ENCODE peak calls at places on chromosomes 11 and 22, in ten cellular contexts. One of them, this sample, is unnamed.

GRCh38 chr11:43835104-43835503 is 45.5 kb upstream of the ALKBH3 start:
- DNase-seq in CD4-positive, alpha-beta T cell: no peak
- DNase-seq in left ventricle myocardium inferior: no peak
- DNase-seq in colonic mucosa: no peak
- DNase-seq in neural crest cell: no peak
- DNase-seq in type B pancreatic cell: no peak
- DNase-seq in prostate gland: peak; percentile 19
- DNase-seq in HFFc6: no peak
- DNase-seq in pancreas: no peak
- DNase-seq in omental fat pad: no peak
- DNase-seq in this sample: no peak

GRCh38 chr11:117232911-117233409 is 489 bp downstream of the RNF214 start:
- DNase-seq in type B pancreatic cell: no peak
- DNase-seq in HFFc6: no peak
- DNase-seq in left ventricle myocardium inferior: no peak
- DNase-seq in prostate gland: no peak
- DNase-seq in neural crest cell: peak; percentile 33
- DNase-seq in pancreas: peak; percentile 50
- DNase-seq in omental fat pad: no peak
- DNase-seq in colonic mucosa: no peak
- DNase-seq in CD4-positive, alpha-beta T cell: no peak
- DNase-seq in this sample: no peak

GRCh38 chr22:47210686-47211085 is 448.2 kb downstream of the TBC1D22A start:
- DNase-seq in CD4-positive, alpha-beta T cell: no peak
- DNase-seq in prostate gland: no peak
- DNase-seq in HFFc6: no peak
- DNase-seq in left ventricle myocardium inferior: no peak
- DNase-seq in pancreas: no peak
- DNase-seq in omental fat pad: no peak
- DNase-seq in neural crest cell: no peak
- DNase-seq in type B pancreatic cell: no peak
- DNase-seq in colonic mucosa: peak; percentile 7
- DNase-seq in this sample: no peak

GRCh38 chr11:65786008-65786785 is 666 bp upstream of the OVOL1 start:
- DNase-seq in CD4-positive, alpha-beta T cell: no peak
- DNase-seq in left ventricle myocardium inferior: no peak
- DNase-seq in HFFc6: no peak
- DNase-seq in neural crest cell: no peak
- DNase-seq in omental fat pad: no peak
- DNase-seq in pancreas: peak; percentile 17
- DNase-seq in type B pancreatic cell: no peak
- DNase-seq in prostate gland: peak; percentile 50
- DNase-seq in colonic mucosa: no peak
- DNase-seq in this sample: no peak

GRCh38 chr11:110093407-110094297 is 460 bp downstream of the ZC3H12C start:
- DNase-seq in type B pancreatic cell: peak; percentile 78
- DNase-seq in omental fat pad: no peak
- DNase-seq in HFFc6: peak; percentile 31
- DNase-seq in neural crest cell: peak; percentile 51
- DNase-seq in colonic mucosa: peak; percentile 54
- DNase-seq in prostate gland: peak; percentile 43
- DNase-seq in CD4-positive, alpha-beta T cell: no peak
- DNase-seq in left ventricle myocardium inferior: peak; percentile 74
- DNase-seq in pancreas: peak; percentile 44
- DNase-seq in this sample: no peak

GRCh38 chr11:68796779-68797178 is 44.9 kb downstream of the CPT1A start:
- DNase-seq in type B pancreatic cell: no peak
- DNase-seq in pancreas: no peak
- DNase-seq in colonic mucosa: no peak
- DNase-seq in prostate gland: peak; percentile 46
- DNase-seq in neural crest cell: no peak
- DNase-seq in left ventricle myocardium inferior: peak; percentile 58
- DNase-seq in omental fat pad: no peak
- DNase-seq in CD4-positive, alpha-beta T cell: no peak
- DNase-seq in HFFc6: no peak
- DNase-seq in this sample: no peak

GRCh38 chr11:59206635-59207034 is 6.1 kb downstream of the MPEG1 start:
- DNase-seq in HFFc6: peak; percentile 37
- DNase-seq in CD4-positive, alpha-beta T cell: no peak
- DNase-seq in prostate gland: no peak
- DNase-seq in pancreas: peak; percentile 51
- DNase-seq in neural crest cell: peak; percentile 36
- DNase-seq in type B pancreatic cell: no peak
- DNase-seq in colonic mucosa: peak; percentile 54
- DNase-seq in omental fat pad: no peak
- DNase-seq in left ventricle myocardium inferior: no peak
- DNase-seq in this sample: no peak

GRCh38 chr22:29450222-29450621 is 11.8 kb downstream of the RFPL1 start:
- DNase-seq in colonic mucosa: no peak
- DNase-seq in omental fat pad: no peak
- DNase-seq in neural crest cell: no peak
- DNase-seq in left ventricle myocardium inferior: no peak
- DNase-seq in pancreas: no peak
- DNase-seq in prostate gland: no peak
- DNase-seq in type B pancreatic cell: no peak
- DNase-seq in HFFc6: no peak
- DNase-seq in CD4-positive, alpha-beta T cell: no peak
- DNase-seq in this sample: no peak

GRCh38 chr22:23583836-23584235 is 3.7 kb upstream of the IGLL1 start:
- DNase-seq in prostate gland: no peak
- DNase-seq in left ventricle myocardium inferior: no peak
- DNase-seq in omental fat pad: no peak
- DNase-seq in HFFc6: no peak
- DNase-seq in pancreas: no peak
- DNase-seq in CD4-positive, alpha-beta T cell: no peak
- DNase-seq in colonic mucosa: no peak
- DNase-seq in neural crest cell: no peak
- DNase-seq in type B pancreatic cell: no peak
- DNase-seq in this sample: no peak

GRCh38 chr11:96136623-96137313 is 206.2 kb downstream of the MAML2 start:
- DNase-seq in type B pancreatic cell: no peak
- DNase-seq in neural crest cell: no peak
- DNase-seq in HFFc6: no peak
- DNase-seq in pancreas: no peak
- DNase-seq in left ventricle myocardium inferior: no peak
- DNase-seq in CD4-positive, alpha-beta T cell: no peak
- DNase-seq in prostate gland: no peak
- DNase-seq in colonic mucosa: no peak
- DNase-seq in omental fat pad: no peak
- DNase-seq in this sample: no peak

DNA sequence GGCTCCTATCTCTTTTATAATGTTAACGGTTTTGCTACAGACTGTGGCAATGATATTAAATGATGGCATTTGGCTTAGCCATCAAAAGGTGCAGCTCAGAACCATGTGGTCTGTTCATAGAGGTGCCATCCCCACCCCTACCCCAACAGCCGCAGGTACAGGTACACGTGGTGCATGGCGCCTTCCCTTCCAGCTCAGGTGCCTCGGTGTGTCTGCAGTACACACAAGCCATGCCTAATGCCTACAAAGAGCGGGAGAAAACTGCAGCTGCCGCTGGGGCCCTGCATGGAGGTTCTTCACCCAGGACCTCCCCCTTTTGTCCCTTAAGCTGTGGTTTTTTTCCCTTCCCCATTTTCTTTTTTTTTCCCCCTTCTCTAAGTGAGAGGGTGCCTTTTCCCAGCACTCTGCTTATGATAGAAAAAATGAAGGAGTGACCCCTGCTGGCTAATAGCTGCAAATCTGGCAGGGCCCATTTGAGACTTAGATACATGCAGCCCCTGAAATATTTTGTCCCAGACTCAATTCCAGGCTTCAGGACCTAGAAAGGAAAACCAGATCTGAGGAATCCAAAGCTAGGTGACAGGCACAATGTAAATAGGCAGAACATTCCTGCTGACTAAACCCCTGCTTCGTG is 6.5 kb downstream of the OR52M1 start:
- DNase-seq in HFFc6: no peak
- DNase-seq in pancreas: no peak
- DNase-seq in colonic mucosa: no peak
- DNase-seq in type B pancreatic cell: no peak
- DNase-seq in neural crest cell: no peak
- DNase-seq in left ventricle myocardium inferior: no peak
- DNase-seq in prostate gland: no peak
- DNase-seq in omental fat pad: no peak
- DNase-seq in CD4-positive, alpha-beta T cell: no peak
- DNase-seq in this sample: no peak
- TF ChIP-seq CTCF in HFFc6: peak; percentile 59
- TF ChIP-seq CTCF in pancreas: no peak
- TF ChIP-seq CTCF in colonic mucosa: no peak
- TF ChIP-seq CTCF in type B pancreatic cell: peak; percentile 49
- TF ChIP-seq CTCF in neural crest cell: peak; percentile 35
- TF ChIP-seq CTCF in left ventricle myocardium inferior: no peak
- TF ChIP-seq CTCF in prostate gland: no peak
- TF ChIP-seq CTCF in omental fat pad: no peak
- TF ChIP-seq CTCF in CD4-positive, alpha-beta T cell: no peak
- TF ChIP-seq CTCF in this sample: no peak

GRCh38 chr11:126186708-126187481 is 24.6 kb downstream of the RPUSD4 start:
- DNase-seq in colonic mucosa: no peak
- DNase-seq in neural crest cell: no peak
- DNase-seq in CD4-positive, alpha-beta T cell: no peak
- DNase-seq in left ventricle myocardium inferior: no peak
- DNase-seq in HFFc6: no peak
- DNase-seq in pancreas: no peak
- DNase-seq in omental fat pad: no peak
- DNase-seq in type B pancreatic cell: no peak
- DNase-seq in prostate gland: no peak
- DNase-seq in this sample: no peak
- TF ChIP-seq CTCF in colonic mucosa: no peak
- TF ChIP-seq CTCF in neural crest cell: peak; percentile 41
- TF ChIP-seq CTCF in CD4-positive, alpha-beta T cell: no peak
- TF ChIP-seq CTCF in left ventricle myocardium inferior: no peak
- TF ChIP-seq CTCF in HFFc6: peak; percentile 45
- TF ChIP-seq CTCF in pancreas: no peak
- TF ChIP-seq CTCF in omental fat pad: no peak
- TF ChIP-seq CTCF in type B pancreatic cell: peak; percentile 43
- TF ChIP-seq CTCF in prostate gland: peak; percentile 15
- TF ChIP-seq CTCF in this sample: no peak

DNA sequence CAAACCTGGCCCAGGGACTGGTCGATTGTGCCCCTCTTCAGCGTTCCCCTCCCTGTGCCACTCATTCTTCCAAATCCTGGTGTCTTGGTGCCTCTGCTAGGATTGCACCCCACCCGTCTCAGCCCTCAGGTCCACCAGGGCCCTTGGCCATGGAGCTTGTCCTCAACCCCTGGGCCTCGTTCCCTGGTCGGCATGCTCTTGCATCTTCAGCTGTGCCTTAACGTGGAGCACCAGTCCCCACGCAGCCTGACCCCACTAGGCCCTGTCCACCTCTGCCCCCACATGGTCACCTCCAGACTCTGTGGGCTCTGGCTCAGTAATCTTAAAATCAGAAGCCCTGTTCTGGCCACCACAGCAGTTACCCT is 61.1 kb downstream of the OSBP2 start:
- DNase-seq in omental fat pad: no peak
- DNase-seq in type B pancreatic cell: no peak
- DNase-seq in left ventricle myocardium inferior: no peak
- DNase-seq in colonic mucosa: no peak
- DNase-seq in HFFc6: no peak
- DNase-seq in prostate gland: no peak
- DNase-seq in CD4-positive, alpha-beta T cell: no peak
- DNase-seq in neural crest cell: no peak
- DNase-seq in pancreas: no peak
- DNase-seq in this sample: no peak
- TF ChIP-seq CTCF in omental fat pad: no peak
- TF ChIP-seq CTCF in type B pancreatic cell: peak; percentile 18
- TF ChIP-seq CTCF in left ventricle myocardium inferior: peak; percentile 1
- TF ChIP-seq CTCF in colonic mucosa: no peak
- TF ChIP-seq CTCF in HFFc6: peak; percentile 48
- TF ChIP-seq CTCF in prostate gland: no peak
- TF ChIP-seq CTCF in CD4-positive, alpha-beta T cell: no peak
- TF ChIP-seq CTCF in neural crest cell: peak; percentile 26
- TF ChIP-seq CTCF in pancreas: no peak
- TF ChIP-seq CTCF in this sample: no peak

GRCh38 chr11:105609341-105609781 is 512 bp upstream of the GRIA4 start:
- DNase-seq in neural crest cell: peak; percentile 16
- DNase-seq in CD4-positive, alpha-beta T cell: no peak
- DNase-seq in prostate gland: no peak
- DNase-seq in HFFc6: no peak
- DNase-seq in type B pancreatic cell: no peak
- DNase-seq in left ventricle myocardium inferior: no peak
- DNase-seq in colonic mucosa: peak; percentile 21
- DNase-seq in pancreas: no peak
- DNase-seq in omental fat pad: no peak
- DNase-seq in this sample: no peak
- TF ChIP-seq CTCF in neural crest cell: peak; percentile 66
- TF ChIP-seq CTCF in CD4-positive, alpha-beta T cell: no peak
- TF ChIP-seq CTCF in prostate gland: no peak
- TF ChIP-seq CTCF in HFFc6: peak; percentile 54
- TF ChIP-seq CTCF in type B pancreatic cell: peak; percentile 66
- TF ChIP-seq CTCF in left ventricle myocardium inferior: no peak
- TF ChIP-seq CTCF in colonic mucosa: no peak
- TF ChIP-seq CTCF in pancreas: no peak
- TF ChIP-seq CTCF in omental fat pad: no peak
- TF ChIP-seq CTCF in this sample: no peak

GRCh38 chr11:20719821-20720220 is 50.4 kb downstream of the NELL1 start:
- DNase-seq in colonic mucosa: no peak
- DNase-seq in omental fat pad: no peak
- DNase-seq in type B pancreatic cell: no peak
- DNase-seq in CD4-positive, alpha-beta T cell: no peak
- DNase-seq in prostate gland: no peak
- DNase-seq in HFFc6: no peak
- DNase-seq in pancreas: no peak
- DNase-seq in left ventricle myocardium inferior: no peak
- DNase-seq in neural crest cell: no peak
- DNase-seq in this sample: no peak

GRCh38 chr11:20723366-20723765 is 54.0 kb downstream of the NELL1 start:
- DNase-seq in colonic mucosa: no peak
- DNase-seq in CD4-positive, alpha-beta T cell: no peak
- DNase-seq in prostate gland: no peak
- DNase-seq in left ventricle myocardium inferior: no peak
- DNase-seq in pancreas: no peak
- DNase-seq in neural crest cell: no peak
- DNase-seq in omental fat pad: no peak
- DNase-seq in HFFc6: no peak
- DNase-seq in type B pancreatic cell: no peak
- DNase-seq in this sample: no peak
- TF ChIP-seq CTCF in colonic mucosa: no peak
- TF ChIP-seq CTCF in CD4-positive, alpha-beta T cell: no peak
- TF ChIP-seq CTCF in prostate gland: no peak
- TF ChIP-seq CTCF in left ventricle myocardium inferior: no peak
- TF ChIP-seq CTCF in pancreas: no peak
- TF ChIP-seq CTCF in neural crest cell: no peak
- TF ChIP-seq CTCF in omental fat pad: no peak
- TF ChIP-seq CTCF in HFFc6: no peak
- TF ChIP-seq CTCF in type B pancreatic cell: no peak
- TF ChIP-seq CTCF in this sample: no peak